ENCODE peak calls at places on chromosomes 11 and 22, in five cellular contexts. Y, R, G, W and M are unnamed samples.

GRCh38 chr11:47485112-47485511 is 36.2 kb upstream of the RAPSN start:
- DNase-seq in Y (no peak), R (no peak), G (no peak), W (no peak), M (no peak)

GRCh38 chr11:69245491-69246345 is 48.2 kb upstream of the MYEOV start:
- DNase-seq in Y (no peak), R (no peak), G (no peak), W (no peak), M (no peak)

GRCh38 chr11:10351435-10351767 is 46.5 kb downstream of the ADM start:
- DNase-seq in Y (no peak), R (no peak), G (no peak), W (no peak), M (no peak)

GRCh38 chr22:25153961-25154685 is 45.5 kb upstream of the CRYBB3 start:
- DNase-seq in Y (peak), R (no peak), G (peak), W (peak), M (peak)

GRCh38 chr11:67680701-67681472 is 6.5 kb upstream of the ALDH3B2 start:
- DNase-seq in Y (no peak), R (no peak), G (no peak), W (no peak), M (no peak)

GRCh38 chr11:29310706-29311342 is 706.0 kb downstream of the KCNA4 start:
- DNase-seq in Y (no peak), R (no peak), G (peak), W (no peak), M (no peak)

GRCh38 chr11:11036185-11037161 is 178.6 kb upstream of the ZBED5 start:
- DNase-seq in Y (peak), R (no peak), G (peak), W (peak), M (peak)

GRCh38 chr11:132008872-132009271 is 638.5 kb downstream of the NTM start:
- DNase-seq in Y (no peak), R (no peak), G (no peak), W (no peak), M (no peak)

GRCh38 chr11:41486436-41486835 is 27.0 kb upstream of the LRRC4C start:
- DNase-seq in Y (no peak), R (no peak), G (peak), W (no peak), M (no peak)

GRCh38 chr11:75441804-75442132 is 8.8 kb upstream of the KLHL35 start:
- DNase-seq in Y (no peak), R (no peak), G (no peak), W (no peak), M (no peak)

GRCh38 chr11:64372802-64373597 is 14.0 kb downstream of the RPS6KA4 start:
- DNase-seq in Y (peak), R (no peak), G (peak), W (no peak), M (peak)

DNA sequence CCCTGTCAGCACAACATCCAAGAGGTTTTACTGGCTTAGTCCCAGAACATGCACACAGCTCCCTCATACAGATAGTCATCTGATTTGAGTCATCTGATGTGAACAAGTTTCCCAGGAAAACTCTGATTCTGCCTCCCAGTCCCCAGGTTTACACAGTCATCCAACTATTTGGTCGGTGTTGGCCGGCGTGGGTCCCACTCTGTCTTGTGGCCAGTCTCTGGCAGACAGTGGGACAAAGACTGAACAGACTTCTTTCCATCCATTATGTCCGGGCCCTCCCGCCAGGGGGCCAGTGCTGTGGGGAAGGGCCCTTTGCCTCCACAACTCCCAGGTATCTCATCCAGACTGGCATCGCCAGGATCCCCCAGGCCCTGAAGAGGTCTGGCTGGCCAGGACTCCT is 60.0 kb downstream of the BTG4 start:
- DNase-seq in Y (no peak), R (no peak), G (no peak), W (no peak), M (peak)
- TF ChIP-seq CTCF in Y (no peak), R (no peak), G (no peak), W (no peak), M (no peak)

GRCh38 chr11:35163707-35164496 is 24.9 kb downstream of the CD44 start:
- DNase-seq in Y (no peak), R (no peak), G (no peak), W (no peak), M (no peak)
- TF ChIP-seq CTCF in Y (no peak), R (peak), G (peak), W (peak), M (peak)

GRCh38 chr11:5626191-5626590 is 1.4 kb downstream of the TRIM34 start:
- DNase-seq in Y (no peak), R (no peak), G (peak), W (no peak), M (peak)
- TF ChIP-seq CTCF in Y (no peak), R (no peak), G (no peak), W (no peak), M (no peak)

DNA sequence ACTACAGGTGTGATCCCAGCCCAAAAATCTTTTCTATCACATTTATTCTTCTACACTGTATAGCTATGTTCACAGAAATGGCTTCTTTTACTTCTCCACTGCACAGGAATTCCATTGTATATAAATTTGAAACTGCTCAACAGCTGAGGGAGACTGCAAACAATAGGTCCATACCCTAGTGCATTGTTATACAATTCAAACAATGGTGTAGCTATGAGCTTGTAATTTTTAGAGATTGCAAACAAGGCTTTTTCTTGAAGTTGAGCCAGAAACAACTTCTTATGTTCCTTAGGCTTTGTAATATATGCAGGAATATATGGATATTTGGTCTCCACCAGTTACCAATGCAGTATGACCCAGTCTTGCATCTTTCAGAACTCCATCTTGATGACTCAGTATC is 19.5 kb upstream of the SIK3 start:
- DNase-seq in Y (no peak), R (no peak), G (peak), W (no peak), M (no peak)
- TF ChIP-seq CTCF in Y (no peak), R (no peak), G (no peak), W (no peak), M (no peak)